ENCODE peak calls at places on chromosomes 13 and 19, in nine cellular contexts. I, J, N, H, P, Q, R, K and Z are unnamed samples.
A peak's percentile ranks its signal among the peaks of the same experiment; 100 is the strongest.

GRCh38 chr13:98022210-98022609 is 68.7 kb downstream of the IPO5 start:
- DNase-seq in R (no peak), J (no peak), I (no peak), N (no peak), H (no peak), K (no peak), Q (peak; percentile 13), P (no peak), Z (no peak)

GRCh38 chr19:57947419-57948134 is at the start of gene ZNF256:
- DNase-seq in I (peak; percentile 92), J (no peak), H (peak; percentile 95), P (peak; percentile 91), N (peak; percentile 91), K (peak; percentile 94), R (peak; percentile 87), Q (peak; percentile 92), Z (no peak)

GRCh38 chr13:110652231-110652730 is 36.9 kb downstream of the NAXD start:
- DNase-seq in H (peak; percentile 70), P (no peak), N (no peak), Q (no peak), I (no peak), R (no peak), K (no peak), J (no peak), Z (no peak)

GRCh38 chr13:113882716-113883115 is 18.8 kb upstream of the GAS6 start:
- DNase-seq in J (no peak), N (peak; percentile 56), R (no peak), I (no peak), K (no peak), P (no peak), H (no peak), Q (no peak), Z (peak; percentile 64)

GRCh38 chr13:68176486-68176885 is 946.4 kb upstream of the PCDH9 start:
- DNase-seq in H (no peak), I (no peak), K (no peak), N (no peak), J (peak; percentile 4), Q (peak; percentile 85), P (no peak), R (no peak), Z (no peak)

GRCh38 chr19:29714371-29714952 is 599 bp downstream of the C19orf12 start:
- DNase-seq in H (no peak), Q (no peak), I (no peak), J (no peak), K (no peak), R (no peak), N (no peak), P (no peak), Z (no peak)

GRCh38 chr19:30340724-30341595 is 31.2 kb upstream of the ZNF536 start:
- DNase-seq in Q (no peak), H (no peak), K (no peak), J (no peak), P (no peak), N (no peak), I (no peak), R (peak; percentile 2), Z (no peak)

GRCh38 chr19:17121736-17122293 is 46.2 kb downstream of the MYO9B start:
- DNase-seq in H (no peak), N (no peak), I (no peak), Q (no peak), K (no peak), R (no peak), P (no peak), J (no peak), Z (no peak)

GRCh38 chr19:4722671-4723464 is 774 bp downstream of the DPP9 start:
- DNase-seq in R (peak; percentile 39), I (peak; percentile 50), N (no peak), P (no peak), Q (peak; percentile 30), J (no peak), K (no peak), H (no peak), Z (no peak)

GRCh38 chr13:91174886-91175501 is 172.5 kb upstream of the MIR17HG start:
- DNase-seq in H (no peak), P (no peak), Q (no peak), J (no peak), I (no peak), K (no peak), R (no peak), N (no peak), Z (no peak)

GRCh38 chr13:44128522-44128921 is 245.1 kb upstream of the SERP2 start:
- DNase-seq in K (no peak), P (no peak), R (no peak), Q (no peak), J (no peak), N (no peak), H (no peak), I (no peak), Z (no peak)

GRCh38 chr19:54804101-54804500 is 691 bp downstream of the KIR2DL4 start:
- DNase-seq in H (no peak), J (no peak), I (no peak), K (no peak), Q (no peak), P (no peak), N (no peak), R (no peak), Z (no peak)

GRCh38 chr19:54806516-54806838 is 3.1 kb downstream of the KIR2DL4 start:
- DNase-seq in Q (no peak), H (no peak), R (no peak), I (no peak), N (no peak), J (no peak), P (no peak), K (no peak), Z (no peak)

GRCh38 chr19:54803410-54803809 is at the start of gene KIR2DL4:
- DNase-seq in K (peak; percentile 10), N (no peak), I (no peak), J (no peak), H (no peak), P (no peak), Q (no peak), R (no peak), Z (no peak)

GRCh38 chr19:54804571-54804970 is 1.2 kb downstream of the KIR2DL4 start:
- DNase-seq in J (no peak), N (no peak), P (no peak), H (no peak), Q (no peak), K (no peak), R (no peak), I (no peak), Z (no peak)

GRCh38 chr19:54805665-54806515 is 2.5 kb downstream of the KIR2DL4 start:
- DNase-seq in K (no peak), J (no peak), N (no peak), H (no peak), P (no peak), R (no peak), Q (no peak), I (no peak), Z (no peak)
- H3K27ac ChIP-seq in K (no peak overlapping the region), J (no peak overlapping the region), N (no peak overlapping the region), H (no peak overlapping the region), P (no peak overlapping the region), R (no peak overlapping the region), Q (no peak overlapping the region), I (no peak overlapping the region), Z (no peak overlapping the region)

GRCh38 chr13:60398949-60399589 is 2.0 kb downstream of the TDRD3 start:
- DNase-seq in N (no peak), Q (peak; percentile 71), R (peak; percentile 30), H (no peak), P (no peak), J (no peak), I (no peak), K (peak; percentile 20), Z (no peak)

GRCh38 chr13:60396008-60396782 is 825 bp upstream of the TDRD3 start:
- DNase-seq in R (peak; percentile 91), N (peak; percentile 92), P (peak; percentile 73), Q (peak; percentile 93), K (peak; percentile 94), H (peak; percentile 97), J (peak; percentile 86), I (peak; percentile 90), Z (peak; percentile 95)

GRCh38 chr13:60397693-60398437 is 845 bp downstream of the TDRD3 start:
- DNase-seq in P (no peak), N (peak; percentile 77), I (peak; percentile 43), Q (peak; percentile 65), H (peak; percentile 93), R (peak; percentile 63), J (no peak), K (peak; percentile 66), Z (no peak)

GRCh38 chr13:60398438-60398891 is 1.4 kb downstream of the TDRD3 start:
- DNase-seq in K (no peak), R (no peak), H (no peak), N (no peak), Q (no peak), P (no peak), I (no peak), J (no peak), Z (no peak)

GRCh38 chr13:60396783-60397692 is at the start of gene TDRD3:
- DNase-seq in Q (peak; percentile 90), J (peak; percentile 76), H (peak; percentile 95), N (peak; percentile 86), K (peak; percentile 86), I (peak; percentile 81), P (peak; percentile 65), R (peak; percentile 80), Z (peak; percentile 94)
- TF ChIP-seq POLR2A in Q (peak; percentile 70), J (no peak), H (peak; percentile 26), N (peak; percentile 27), K (peak; percentile 67), I (peak; percentile 48), P (peak; percentile 67), R (peak; percentile 78), Z (no peak)

DNA sequence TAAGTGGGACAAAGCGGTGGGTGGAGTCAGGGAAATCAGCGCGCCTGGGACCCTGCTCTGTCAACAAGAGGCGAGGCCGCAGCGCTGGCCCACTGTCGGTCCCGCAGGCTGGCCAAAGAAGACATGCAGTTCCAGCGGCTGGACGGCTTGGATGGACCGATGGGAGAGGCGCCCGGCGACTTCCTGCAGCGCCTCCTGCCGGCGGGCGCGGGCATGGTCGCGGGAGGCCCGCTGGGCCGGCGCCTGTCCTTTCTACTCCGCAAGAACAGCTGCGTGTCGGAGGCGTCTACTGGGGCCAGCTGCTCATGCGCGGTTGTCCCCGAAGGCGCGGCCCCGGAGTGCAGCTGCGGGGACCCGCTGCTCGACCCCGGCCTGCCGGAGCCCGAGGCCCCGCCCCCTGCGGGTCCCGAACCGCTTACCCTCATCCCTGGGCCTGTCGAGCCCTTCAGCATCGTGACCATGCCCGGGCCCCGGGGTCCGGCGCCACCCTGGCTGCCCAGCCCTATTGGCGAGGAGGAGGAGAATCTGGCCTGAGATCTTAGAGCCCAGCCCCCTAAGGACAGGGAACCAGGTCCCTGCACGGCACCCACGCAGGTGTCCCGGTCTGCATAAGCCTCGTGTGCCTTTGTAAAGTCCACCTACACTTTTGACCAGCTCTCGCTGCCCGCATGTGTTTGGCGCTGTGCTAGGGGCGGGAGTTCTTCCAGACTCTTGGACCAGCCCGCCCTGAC is 6.1 kb downstream of the BEST2 start:
- DNase-seq in K (peak; percentile 80), P (peak; percentile 83), H (peak; percentile 92), N (peak; percentile 83), R (peak; percentile 76), J (peak; percentile 52), I (peak; percentile 40), Q (peak; percentile 81), Z (no peak)
- TF ChIP-seq POLR2AphosphoS5 in K (no peak), P (no peak), H (peak; percentile 15), N (no peak), R (no peak), J (peak; percentile 24), I (no peak), Q (no peak), Z (peak; percentile 15)

DNA sequence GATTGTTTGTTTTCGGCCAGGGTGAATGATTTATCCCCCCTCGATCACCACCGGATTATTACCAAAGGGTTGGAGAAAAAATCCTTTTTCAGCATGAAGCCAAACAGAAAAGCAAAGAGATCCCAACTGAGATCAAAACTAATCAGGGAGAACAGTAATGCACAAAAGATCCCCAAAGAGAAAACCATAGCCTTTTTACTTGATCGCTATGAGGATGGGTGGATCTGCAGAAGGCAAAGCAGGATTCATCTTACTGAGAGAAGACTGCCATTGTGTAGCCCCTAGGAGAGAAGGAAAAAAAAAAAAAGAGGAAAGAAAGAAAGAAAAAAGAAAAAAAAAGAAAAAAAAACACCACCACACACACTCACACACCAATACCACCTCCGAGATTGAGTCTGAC is at the start of gene FGF14:
- DNase-seq in Q (no peak), K (no peak), P (no peak), J (no peak), N (no peak), R (no peak), I (no peak), H (no peak), Z (no peak)
- H3K27ac ChIP-seq in Q (no peak within 1 kb of the TSS), K (peak within 1 kb of the TSS; percentile 75), P (no peak within 1 kb of the TSS), J (no peak within 1 kb of the TSS), N (peak within 1 kb of the TSS; percentile 12), R (peak within 1 kb of the TSS; percentile 56), I (no peak within 1 kb of the TSS), H (no peak within 1 kb of the TSS), Z (peak within 1 kb of the TSS; percentile 20)